ENCODE peak calls at places on chromosomes 3 and 15, in eight cellular contexts. One of them, this sample, is unnamed.

GRCh38 chr3:134965849-134966248 is 170.8 kb downstream of the EPHB1 start:
- DNase-seq in body of pancreas: no peak
- DNase-seq in stomach: no peak
- DNase-seq in AG04450: no peak
- DNase-seq in BJ: no peak
- DNase-seq in osteoblast: no peak
- DNase-seq in cardiac muscle cell: no peak
- DNase-seq in choroid plexus epithelial cell: no peak
- DNase-seq in this sample: no peak

GRCh38 chr15:77603616-77604406 is 28.9 kb downstream of the LINGO1 start:
- DNase-seq in body of pancreas: no peak
- DNase-seq in stomach: no peak
- DNase-seq in AG04450: no peak
- DNase-seq in BJ: no peak
- DNase-seq in osteoblast: no peak
- DNase-seq in cardiac muscle cell: no peak
- DNase-seq in choroid plexus epithelial cell: no peak
- DNase-seq in this sample: no peak

GRCh38 chr3:181752202-181752671 is 40.5 kb downstream of the SOX2 start:
- DNase-seq in body of pancreas: no peak
- DNase-seq in stomach: no peak
- DNase-seq in AG04450: no peak
- DNase-seq in BJ: no peak
- DNase-seq in osteoblast: no peak
- DNase-seq in cardiac muscle cell: no peak
- DNase-seq in choroid plexus epithelial cell: no peak
- DNase-seq in this sample: no peak

GRCh38 chr3:139388077-139388476 is 1.4 kb downstream of the COPB2 start:
- DNase-seq in body of pancreas: no peak
- DNase-seq in stomach: no peak
- DNase-seq in AG04450: no peak
- DNase-seq in BJ: no peak
- DNase-seq in osteoblast: no peak
- DNase-seq in cardiac muscle cell: no peak
- DNase-seq in choroid plexus epithelial cell: no peak
- DNase-seq in this sample: no peak

GRCh38 chr3:178072391-178072790 is 463.8 kb upstream of the KCNMB2 start:
- DNase-seq in body of pancreas: no peak
- DNase-seq in stomach: no peak
- DNase-seq in AG04450: no peak
- DNase-seq in BJ: no peak
- DNase-seq in osteoblast: no peak
- DNase-seq in cardiac muscle cell: no peak
- DNase-seq in choroid plexus epithelial cell: peak
- DNase-seq in this sample: no peak

GRCh38 chr3:101926594-101927105 is 77.3 kb downstream of the NFKBIZ start:
- DNase-seq in body of pancreas: no peak
- DNase-seq in stomach: no peak
- DNase-seq in AG04450: no peak
- DNase-seq in BJ: no peak
- DNase-seq in osteoblast: peak
- DNase-seq in cardiac muscle cell: no peak
- DNase-seq in choroid plexus epithelial cell: no peak
- DNase-seq in this sample: peak

GRCh38 chr3:45499529-45499928 is 95.0 kb upstream of the LIMD1 start:
- DNase-seq in body of pancreas: no peak
- DNase-seq in stomach: no peak
- DNase-seq in AG04450: no peak
- DNase-seq in BJ: no peak
- DNase-seq in osteoblast: peak
- DNase-seq in cardiac muscle cell: no peak
- DNase-seq in choroid plexus epithelial cell: peak
- DNase-seq in this sample: peak

GRCh38 chr3:129688310-129688895 is 81.9 kb upstream of the PLXND1 start:
- DNase-seq in body of pancreas: peak
- DNase-seq in stomach: peak
- DNase-seq in AG04450: no peak
- DNase-seq in BJ: no peak
- DNase-seq in osteoblast: no peak
- DNase-seq in cardiac muscle cell: peak
- DNase-seq in choroid plexus epithelial cell: peak
- DNase-seq in this sample: peak

GRCh38 chr3:140953028-140953960 is 11.7 kb downstream of the SLC25A36 start:
- DNase-seq in body of pancreas: no peak
- DNase-seq in stomach: no peak
- DNase-seq in AG04450: peak
- DNase-seq in BJ: no peak
- DNase-seq in osteoblast: peak
- DNase-seq in cardiac muscle cell: no peak
- DNase-seq in choroid plexus epithelial cell: peak
- DNase-seq in this sample: peak

DNA sequence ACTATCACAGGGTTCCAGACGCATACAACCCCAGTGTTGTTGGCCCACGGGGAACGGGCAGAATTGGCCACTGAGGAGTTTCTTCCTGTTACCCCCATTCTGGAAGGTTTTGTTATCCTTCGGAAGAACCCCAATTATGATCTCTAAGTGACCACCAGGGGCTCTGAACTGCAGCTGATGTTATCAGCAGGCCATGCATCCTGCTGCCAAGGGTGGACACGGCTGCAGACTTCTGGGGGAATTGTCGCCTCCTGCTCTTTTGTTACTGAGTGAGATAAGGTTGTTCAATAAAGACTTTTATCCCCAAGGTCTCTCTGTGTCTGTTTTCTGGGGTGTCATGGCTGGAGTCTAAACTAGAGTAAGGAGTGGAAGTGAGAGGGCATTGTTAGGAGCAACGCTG is 5.7 kb upstream of the EIF4G1 start:
- DNase-seq in body of pancreas: no peak
- DNase-seq in stomach: no peak
- DNase-seq in AG04450: no peak
- DNase-seq in BJ: no peak
- DNase-seq in osteoblast: no peak
- DNase-seq in cardiac muscle cell: no peak
- DNase-seq in choroid plexus epithelial cell: no peak
- DNase-seq in this sample: no peak
- TF ChIP-seq CTCF in body of pancreas: no peak
- TF ChIP-seq CTCF in stomach: no peak
- TF ChIP-seq CTCF in AG04450: peak
- TF ChIP-seq CTCF in BJ: no peak
- TF ChIP-seq CTCF in osteoblast: peak
- TF ChIP-seq CTCF in cardiac muscle cell: no peak
- TF ChIP-seq CTCF in choroid plexus epithelial cell: peak
- TF ChIP-seq CTCF in this sample: no peak

DNA sequence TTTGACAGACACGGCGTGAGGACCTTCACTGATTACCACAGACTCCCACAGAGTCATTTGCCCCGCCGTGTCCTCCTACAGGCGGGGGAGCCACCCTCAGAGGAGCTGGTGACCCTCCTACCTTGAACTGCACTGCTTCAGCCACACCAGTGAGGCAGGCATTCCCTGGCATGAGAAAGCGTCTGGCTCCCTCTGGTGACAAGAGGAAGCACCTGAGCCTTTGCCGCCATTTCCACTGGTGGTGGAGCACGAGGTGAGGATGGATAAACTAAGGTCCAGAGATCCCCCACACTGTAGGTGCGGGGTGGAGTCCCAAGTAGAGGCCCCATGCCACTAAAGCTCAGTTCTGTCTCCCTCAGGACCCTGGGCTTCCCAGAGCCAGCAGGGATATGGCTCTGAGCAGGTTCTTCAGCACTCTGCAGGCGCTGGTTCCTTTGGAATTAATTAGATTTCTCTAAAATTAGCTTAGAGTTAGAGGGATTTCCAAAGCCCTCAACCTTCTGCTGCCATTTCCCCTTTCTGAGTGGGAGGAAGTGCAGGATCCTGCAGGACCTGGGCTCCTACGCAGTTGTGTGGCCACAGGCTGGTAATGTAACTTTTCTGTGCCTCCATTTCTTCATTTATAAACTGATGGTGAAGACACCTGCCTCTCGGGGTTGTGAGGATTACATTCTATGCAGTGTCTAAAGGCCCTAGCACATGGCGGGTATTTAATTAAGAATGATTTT is 224.0 kb downstream of the SLCO3A1 start:
- DNase-seq in body of pancreas: peak
- DNase-seq in stomach: peak
- DNase-seq in AG04450: no peak
- DNase-seq in BJ: no peak
- DNase-seq in osteoblast: peak
- DNase-seq in cardiac muscle cell: peak
- DNase-seq in choroid plexus epithelial cell: peak
- DNase-seq in this sample: peak
- H3K4me3 ChIP-seq in body of pancreas: no peak
- H3K4me3 ChIP-seq in stomach: no peak
- H3K4me3 ChIP-seq in AG04450: no peak
- H3K4me3 ChIP-seq in BJ: no peak
- H3K4me3 ChIP-seq in osteoblast: no peak
- H3K4me3 ChIP-seq in cardiac muscle cell: no peak
- H3K4me3 ChIP-seq in choroid plexus epithelial cell: no peak
- H3K4me3 ChIP-seq in this sample: no peak

DNA sequence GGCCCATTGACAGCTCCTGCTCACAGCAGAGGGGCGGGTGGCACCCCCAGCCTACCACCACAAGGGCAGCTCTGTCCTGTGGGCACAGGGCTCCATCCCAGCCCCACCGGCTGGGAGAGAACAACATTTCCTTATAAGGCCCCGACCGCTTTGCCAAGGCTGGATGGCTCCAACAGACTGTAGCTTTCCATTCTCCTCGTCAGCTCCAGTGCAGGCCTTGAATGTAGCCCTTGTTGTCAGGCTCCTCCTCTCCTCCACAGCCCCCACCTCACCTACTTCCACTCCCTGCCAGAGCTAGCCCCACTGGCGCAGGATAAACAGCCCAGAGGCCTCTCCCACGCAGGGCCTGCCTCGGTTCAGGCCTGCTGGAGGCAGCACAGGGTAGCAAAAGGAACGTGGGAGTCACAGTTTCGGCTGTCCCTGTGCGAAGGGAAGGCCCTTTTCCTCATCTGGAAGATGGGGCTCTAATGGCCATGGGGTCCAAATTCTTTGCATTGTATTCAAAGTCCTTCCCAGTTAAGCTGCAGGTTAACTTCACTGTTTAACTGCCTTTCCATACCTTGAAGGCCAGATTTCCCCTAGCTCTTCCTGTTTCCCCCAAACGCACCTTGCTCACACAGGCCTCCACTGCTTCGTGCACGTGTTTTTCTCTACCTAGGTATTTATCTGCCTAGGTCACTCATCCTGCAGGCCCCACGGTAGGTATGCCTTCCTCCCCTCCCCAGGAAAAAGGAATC is 101.6 kb upstream of the LPP start:
- DNase-seq in body of pancreas: peak
- DNase-seq in stomach: peak
- DNase-seq in AG04450: no peak
- DNase-seq in BJ: no peak
- DNase-seq in osteoblast: peak
- DNase-seq in cardiac muscle cell: peak
- DNase-seq in choroid plexus epithelial cell: peak
- DNase-seq in this sample: no peak
- TF ChIP-seq CTCF in body of pancreas: no peak
- TF ChIP-seq CTCF in stomach: no peak
- TF ChIP-seq CTCF in AG04450: peak
- TF ChIP-seq CTCF in BJ: no peak
- TF ChIP-seq CTCF in osteoblast: peak
- TF ChIP-seq CTCF in cardiac muscle cell: peak
- TF ChIP-seq CTCF in choroid plexus epithelial cell: peak
- TF ChIP-seq CTCF in this sample: no peak

DNA sequence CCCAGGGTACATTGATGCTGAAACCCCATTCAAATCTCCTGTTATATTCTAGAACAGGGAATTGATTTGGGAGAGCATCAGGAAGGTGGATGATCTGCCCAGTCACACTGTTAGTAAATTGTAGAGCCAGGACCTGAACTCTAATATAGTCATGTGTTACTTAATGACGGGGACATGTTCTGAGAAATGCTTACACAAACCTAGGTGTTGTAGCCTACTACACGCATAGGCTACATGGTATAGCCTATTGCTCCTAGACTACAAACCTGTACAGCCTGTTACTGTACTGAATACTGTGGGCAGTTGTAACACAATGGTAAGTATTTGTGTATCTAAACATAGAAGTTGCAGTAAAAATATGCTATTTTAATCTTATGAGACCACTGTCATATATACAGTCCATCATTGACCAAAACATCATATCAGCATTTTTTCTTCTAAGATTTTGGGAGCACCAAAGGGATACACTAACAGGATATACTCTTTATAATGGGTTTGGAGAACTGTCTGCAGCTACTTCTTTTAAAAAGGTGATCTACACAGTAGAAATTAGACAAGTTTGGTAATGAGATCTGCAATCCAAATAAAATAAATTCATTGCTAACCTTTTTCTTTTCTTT is 5.8 kb downstream of the B2M start:
- DNase-seq in body of pancreas: no peak
- DNase-seq in stomach: no peak
- DNase-seq in AG04450: no peak
- DNase-seq in BJ: no peak
- DNase-seq in osteoblast: no peak
- DNase-seq in cardiac muscle cell: no peak
- DNase-seq in choroid plexus epithelial cell: no peak
- DNase-seq in this sample: no peak
- H3K4me3 ChIP-seq in body of pancreas: no peak
- H3K4me3 ChIP-seq in stomach: no peak
- H3K4me3 ChIP-seq in AG04450: no peak
- H3K4me3 ChIP-seq in BJ: no peak
- H3K4me3 ChIP-seq in osteoblast: no peak
- H3K4me3 ChIP-seq in cardiac muscle cell: no peak
- H3K4me3 ChIP-seq in choroid plexus epithelial cell: no peak
- H3K4me3 ChIP-seq in this sample: no peak

This sample was measured in epithelial cell of esophagus.